ENCODE peak calls at places on chromosomes 16 and 17, in six cellular contexts. M is breast epithelium; H is effector memory CD4-positive, alpha-beta T cell; A is CD8-positive, alpha-beta T cell; I is A549; W is CD8-positive, alpha-beta memory T cell. G is an unnamed sample. For H3K4me1 and H3K9me3, the result is how much of the 10 kb centered on the place peaks cover.

GRCh38 chr17:14902803-14903202 is 362.3 kb downstream of the PMP22 start:
- DNase-seq in M (no peak), H (no peak), A (no peak), I (no peak), W (no peak), G (no peak)

GRCh38 chr16:86300746-86301480 is 209.4 kb upstream of the FOXF1 start:
- DNase-seq in M (no peak), H (no peak), A (no peak), I (no peak), W (no peak), G (peak)

GRCh38 chr17:42072323-42073187 is 22.2 kb upstream of the C17orf113 start:
- DNase-seq in M (no peak), H (no peak), A (no peak), I (no peak), W (no peak), G (no peak)

GRCh38 chr17:75808905-75809621 is 24.5 kb downstream of the UNK start:
- DNase-seq in M (peak), H (no peak), A (no peak), I (no peak), W (no peak), G (peak)

GRCh38 chr17:10276436-10276835 is 78.0 kb upstream of the GAS7 start:
- DNase-seq in M (no peak), H (no peak), A (no peak), I (no peak), W (no peak), G (no peak)

GRCh38 chr16:4138735-4139134 is 22.5 kb upstream of the ADCY9 start:
- DNase-seq in M (no peak), H (no peak), A (no peak), I (no peak), W (no peak), G (no peak)

GRCh38 chr16:75237398-75238131 is 13.9 kb downstream of the BCAR1 start:
- DNase-seq in M (no peak), H (no peak), A (no peak), I (no peak), W (no peak), G (no peak)

GRCh38 chr16:88870608-88871348 is 4.3 kb upstream of the PABPN1L start:
- DNase-seq in M (no peak), H (no peak), A (no peak), I (no peak), W (no peak), G (no peak)

GRCh38 chr16:80150978-80151705 is 389.7 kb upstream of the DYNLRB2 start:
- DNase-seq in M (no peak), H (no peak), A (no peak), I (no peak), W (no peak), G (no peak)

GRCh38 chr16:4994719-4995434 is 36.7 kb downstream of the SEC14L5 start:
- DNase-seq in M (no peak), H (no peak), A (no peak), I (no peak), W (no peak), G (no peak)

GRCh38 chr17:27336217-27336616 is 42.3 kb downstream of the WSB1 start:
- DNase-seq in M (no peak), H (no peak), A (no peak), I (no peak), W (no peak), G (no peak)

GRCh38 chr17:75749545-75750389 is 15.2 kb downstream of the GALK1 start:
- DNase-seq in M (peak), H (peak), A (peak), I (peak), W (peak), G (peak)

GRCh38 chr16:76913046-76913445 is 277.9 kb upstream of the MON1B start:
- DNase-seq in M (no peak), H (no peak), A (no peak), I (peak), W (no peak), G (no peak)

GRCh38 chr16:58338205-58338604 is 43.4 kb upstream of the PRSS54 start:
- DNase-seq in M (no peak), H (no peak), A (no peak), I (no peak), W (no peak), G (no peak)

GRCh38 chr16:22641030-22641671 is 130.5 kb downstream of the NPIPB5 start:
- DNase-seq in M (no peak), H (no peak), A (no peak), I (peak), W (no peak), G (no peak)

GRCh38 chr17:76270127-76270592 is 5.0 kb downstream of the UBALD2 start:
- DNase-seq in M (no peak), H (no peak), A (no peak), I (no peak), W (no peak), G (no peak)

GRCh38 chr17:80859004-80859941 is 132.4 kb upstream of the CHMP6 start:
- DNase-seq in M (no peak), H (no peak), A (no peak), I (peak), W (no peak), G (peak)

GRCh38 chr16:86383488-86384262 is 126.7 kb upstream of the FOXF1 start:
- DNase-seq in M (no peak), H (no peak), A (no peak), I (peak), W (no peak), G (peak)

GRCh38 chr16:53519417-53520091 is 16.5 kb upstream of the AKTIP start:
- DNase-seq in M (no peak), H (peak), A (no peak), I (no peak), W (no peak), G (no peak)

GRCh38 chr16:81530814-81531213 is 86.2 kb downstream of the CMIP start:
- DNase-seq in M (no peak), H (no peak), A (no peak), I (no peak), W (no peak), G (no peak)

GRCh38 chr16:82639666-82640336 is 13.0 kb downstream of the CDH13 start:
- DNase-seq in M (no peak), H (peak), A (peak), I (peak), W (peak), G (peak)

GRCh38 chr17:2393954-2394749 is 6.7 kb downstream of the MNT start:
- DNase-seq in M (no peak), H (no peak), A (no peak), I (no peak), W (no peak), G (no peak)

GRCh38 chr16:28980929-28981328 is 3.9 kb upstream of the LAT start:
- DNase-seq in M (no peak), H (no peak), A (no peak), I (no peak), W (no peak), G (no peak)

GRCh38 chr17:62109378-62109902 is 44.4 kb upstream of the MED13 start:
- DNase-seq in M (no peak), H (no peak), A (peak), I (peak), W (peak), G (peak)

DNA sequence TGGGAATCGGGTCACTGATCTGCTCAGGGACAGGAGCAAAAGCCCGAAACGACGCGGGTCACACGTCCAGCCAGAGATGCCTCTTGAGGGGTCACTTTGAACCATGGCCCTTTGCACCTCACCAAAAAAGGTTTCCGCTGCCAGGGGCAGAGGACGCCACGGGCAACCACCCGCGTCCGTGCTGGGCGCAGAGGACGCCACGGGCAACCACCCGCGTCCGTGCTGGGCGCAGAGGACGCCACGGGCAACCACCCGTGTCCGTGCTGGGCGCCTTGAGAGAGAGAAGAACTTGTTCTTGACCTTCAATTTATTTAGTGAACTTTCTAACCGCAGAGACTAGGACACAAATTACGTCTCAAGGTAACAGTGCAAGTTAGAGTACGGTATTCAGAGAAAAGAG is 35.5 kb downstream of the TIMM22 start:
- DNase-seq in M (no peak), H (no peak), A (no peak), I (no peak), W (no peak), G (no peak)
- H3K4me1 ChIP-seq in M (under half), H (under half), A (under half), I (under half), W (under half), G (under half)

GRCh38 chr17:48610282-48611211 is at the start of gene HOXB7:
- DNase-seq in M (no peak), H (no peak), A (no peak), I (peak), W (peak), G (peak)

GRCh38 chr17:48612456-48612853 is 1.6 kb upstream of the HOXB7 start:
- DNase-seq in M (no peak), H (no peak), A (no peak), I (peak), W (no peak), G (no peak)

GRCh38 chr17:48611213-48611612 is 396 bp upstream of the HOXB7 start:
- DNase-seq in M (no peak), H (no peak), A (no peak), I (peak), W (no peak), G (peak)

GRCh38 chr17:48612854-48613691 is 2.0 kb downstream of the HOXB8 start:
- DNase-seq in M (no peak), H (peak), A (no peak), I (peak), W (peak), G (peak)

DNA sequence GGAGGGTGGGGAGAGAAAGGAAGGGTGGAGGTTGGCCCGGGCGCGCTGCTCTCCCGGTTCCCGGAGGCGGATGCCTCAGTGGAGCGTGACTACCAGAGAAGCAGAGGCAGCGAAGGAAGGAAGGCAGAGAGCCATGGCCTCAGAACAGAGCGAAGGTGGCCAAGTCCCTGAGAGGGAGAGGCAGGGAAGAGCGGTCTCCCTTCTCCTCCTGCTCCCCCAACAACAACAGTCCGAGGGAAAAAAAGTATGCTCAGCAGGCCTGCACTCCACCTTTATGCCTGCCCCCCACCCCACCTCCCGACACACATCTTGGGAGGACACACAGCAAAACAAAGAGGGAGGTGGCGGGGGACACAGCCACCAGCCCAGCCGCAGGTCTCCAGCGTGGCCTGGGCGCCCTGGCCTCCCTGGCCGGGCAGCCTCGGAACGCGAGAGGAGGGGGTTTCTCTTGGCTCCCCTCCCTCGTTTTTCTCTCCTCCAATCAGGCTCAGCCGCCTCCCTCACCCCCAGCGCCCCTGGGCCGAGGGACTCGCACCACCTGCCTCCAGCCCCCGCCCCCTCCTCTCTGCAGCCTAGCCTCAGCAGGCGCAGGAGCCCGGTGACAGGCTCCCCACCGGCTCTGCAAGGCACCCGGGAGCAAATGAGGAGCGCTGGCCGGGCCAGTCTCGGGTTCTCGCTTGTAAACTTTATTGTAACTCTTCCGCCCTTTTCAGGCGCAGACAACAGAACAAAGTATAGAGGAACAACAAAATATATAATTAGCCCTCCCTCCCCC is 1.1 kb upstream of the HOXB7 start:
- DNase-seq in M (no peak), H (no peak), A (no peak), I (peak), W (no peak), G (peak)
- H3K27ac ChIP-seq in M (peak), H (no peak), A (no peak), I (peak), W (no peak), G (peak)

DNA sequence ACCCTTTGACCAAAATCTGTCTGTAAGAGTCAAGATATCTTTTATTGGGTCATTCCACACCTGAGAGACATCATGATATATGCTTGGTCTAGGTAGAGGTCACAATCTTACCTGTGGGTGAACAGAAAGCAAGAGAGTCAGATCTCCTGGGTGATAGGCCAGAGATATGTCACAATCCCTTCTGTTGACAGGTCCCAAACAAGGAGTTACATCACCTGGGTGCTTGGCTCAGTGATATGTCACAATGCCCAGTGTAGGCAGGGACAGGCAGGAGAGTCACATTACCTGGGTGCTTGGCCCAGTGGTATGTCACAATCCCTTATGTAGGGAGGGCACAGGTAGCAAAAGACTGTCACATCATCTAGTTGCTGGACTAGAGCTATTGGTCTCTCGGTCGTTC is 1991.2 kb downstream of the TP53TG3F start:
- DNase-seq in M (no peak), H (no peak), A (no peak), I (no peak), W (no peak), G (no peak)
- H3K9me3 ChIP-seq in M (under half), H (under half), A (under half), I (under half), W (under half), G (under half)

GRCh38 chr17:1004769-1005295 is 7.9 kb downstream of the TIMM22 start:
- DNase-seq in M (no peak), H (no peak), A (no peak), I (no peak), W (no peak), G (no peak)
- H3K4me1 ChIP-seq in M (under half), H (under half), A (under half), I (under half), W (under half), G (half or more)

DNA sequence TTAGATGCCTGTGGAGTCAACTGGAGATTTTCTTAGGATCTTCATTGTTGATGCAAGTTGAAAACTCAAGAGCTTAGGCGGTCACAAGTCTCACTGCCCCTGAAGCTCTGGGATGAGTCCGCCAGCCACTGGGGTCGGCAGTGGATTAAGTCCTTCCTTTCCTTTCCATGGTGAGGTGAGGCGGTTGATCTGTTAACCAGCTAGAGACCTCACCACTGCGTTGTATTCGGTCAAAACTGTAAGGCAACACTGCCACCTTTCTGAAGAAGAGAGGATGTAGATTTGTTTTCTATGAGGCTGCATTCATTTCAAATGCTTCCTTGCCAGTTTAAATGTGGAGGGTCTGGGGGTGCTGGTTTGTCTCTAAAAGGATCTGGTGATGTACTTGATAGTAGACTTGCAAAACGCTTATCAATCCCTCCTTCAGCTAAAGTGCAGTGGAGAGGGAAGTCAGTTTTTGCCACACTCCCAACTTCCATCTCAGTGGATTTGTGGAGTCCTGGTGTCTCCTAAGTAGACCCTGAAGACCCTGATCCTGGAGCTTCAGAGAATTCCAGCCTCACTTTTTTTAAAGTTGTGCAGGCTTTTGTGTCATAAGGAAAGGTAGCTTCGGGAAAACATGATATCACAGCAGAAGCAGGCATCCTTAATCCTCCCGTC is 1.7 kb downstream of the MYOCD start:
- DNase-seq in M (no peak), H (no peak), A (no peak), I (peak), W (no peak), G (no peak)
- H3K27ac ChIP-seq in M (no peak), H (no peak), A (no peak), I (peak), W (no peak), G (no peak)

DNA sequence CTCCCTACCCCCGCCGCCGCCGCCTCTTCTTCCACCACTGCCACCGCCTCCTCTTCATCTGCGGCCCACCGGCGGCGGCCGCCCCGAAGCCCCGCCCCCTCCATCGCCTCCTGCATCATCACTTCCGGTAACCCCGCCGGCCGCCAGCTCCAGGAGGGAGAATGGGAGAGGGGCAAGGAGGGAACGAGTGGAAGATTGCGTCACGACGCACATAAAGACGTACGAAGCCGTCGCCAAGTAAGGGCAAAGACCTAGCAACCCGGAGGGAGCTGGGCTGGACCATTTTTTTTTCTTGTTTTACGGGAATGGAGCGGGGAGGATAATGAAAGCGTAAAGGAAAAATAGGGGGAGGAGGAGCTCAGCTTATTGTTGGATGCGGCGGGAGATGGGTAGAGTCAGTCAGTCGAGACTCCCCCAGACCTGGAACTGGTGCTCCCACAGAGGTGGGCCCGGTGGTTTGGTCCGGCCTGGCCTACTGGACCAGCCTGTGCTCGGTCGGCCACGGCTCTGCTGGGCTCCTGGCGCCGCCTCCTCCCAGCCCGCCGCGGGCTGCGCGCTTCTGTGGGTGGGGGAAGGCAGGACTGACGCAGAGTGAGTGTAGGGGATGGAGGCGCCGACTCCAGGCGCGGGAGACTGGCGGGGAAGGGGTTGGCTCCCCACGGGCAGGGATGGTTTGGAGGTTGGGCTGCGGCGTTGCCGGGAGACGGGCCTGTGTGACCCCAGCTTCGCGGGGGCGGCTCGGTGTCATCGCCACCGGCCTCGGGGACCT is at the start of the genes DCUN1D3 and LYRM1:
- DNase-seq in M (peak), H (peak), A (peak), I (peak), W (peak), G (peak)
- H3K9me3 ChIP-seq in M (under half), H (under half), A (under half), I (under half), W (under half), G (under half)

GRCh38 chr17:82154881-82155331 is 56.9 kb upstream of the FASN start:
- DNase-seq in M (no peak), H (no peak), A (no peak), I (no peak), W (no peak), G (no peak)
- H3K4me1 ChIP-seq in M (under half), H (under half), A (under half), I (under half), W (under half), G (under half)

DNA sequence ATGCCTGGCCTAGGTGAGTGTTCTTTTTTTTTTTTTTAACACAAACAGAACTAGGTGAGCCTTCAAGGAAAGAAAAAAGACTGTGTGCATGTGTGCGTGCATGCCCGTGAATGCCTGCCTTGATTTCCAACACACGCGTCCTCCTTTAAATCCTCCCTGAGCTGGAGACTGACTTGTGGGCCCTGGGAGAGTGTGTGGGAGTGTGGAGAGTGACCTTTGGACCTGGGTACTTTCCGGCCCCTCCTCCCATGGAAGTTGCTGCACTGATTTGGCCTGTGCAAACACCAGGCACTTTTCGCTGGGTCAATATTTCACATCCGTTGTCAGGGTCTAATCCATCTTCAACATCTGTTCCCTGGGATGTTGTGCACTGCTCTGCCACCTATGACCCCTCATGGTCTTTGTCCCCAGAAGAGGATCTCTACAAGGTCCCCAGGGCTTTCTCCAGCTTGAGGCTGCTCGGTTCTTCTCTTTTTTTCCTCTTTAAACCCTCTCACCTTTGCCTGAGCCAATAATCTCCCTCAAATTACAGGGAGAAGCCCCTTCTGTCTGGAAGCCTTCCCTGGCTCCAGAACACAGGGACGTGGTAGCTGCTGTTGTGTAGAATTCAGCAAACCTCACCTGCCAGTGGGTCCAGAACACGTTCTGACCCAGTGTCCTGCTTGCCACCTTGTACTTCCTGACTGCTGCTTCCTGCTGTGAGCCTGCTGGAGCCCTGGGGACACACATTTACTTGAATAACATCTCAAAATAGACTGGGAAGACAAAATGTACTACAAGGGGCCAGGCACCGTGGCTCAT is 20.8 kb upstream of the ATP5MC1 start:
- DNase-seq in M (no peak), H (no peak), A (no peak), I (peak), W (no peak), G (peak)
- H3K27ac ChIP-seq in M (peak), H (no peak), A (no peak), I (peak), W (no peak), G (no peak)